ENCODE peak calls at places on chromosomes 16 and 17, in six cellular contexts. One of them, this sample, is unnamed.

GRCh38 chr17:17387461-17388362 is 84.5 kb downstream of the NT5M start:
- DNase-seq in stimulated activated CD8-positive, alpha-beta memory T cell treated with anti-CD3 and anti-CD28 coated beads, Interleukin-4, amount 100 ng/mL, for 24 hours: no peak
- DNase-seq in ACHN: no peak
- DNase-seq in CMK: no peak
- DNase-seq in GM19239: no peak
- DNase-seq in neural crest cell: no peak
- DNase-seq in this sample: peak; percentile 28

GRCh38 chr17:8391711-8392110 is 5.9 kb downstream of the RNF222 start:
- DNase-seq in stimulated activated CD8-positive, alpha-beta memory T cell treated with anti-CD3 and anti-CD28 coated beads, Interleukin-4, amount 100 ng/mL, for 24 hours: no peak
- DNase-seq in GM19239: no peak
- DNase-seq in ACHN: no peak
- DNase-seq in CMK: no peak
- DNase-seq in neural crest cell: no peak
- DNase-seq in this sample: no peak

GRCh38 chr17:49926886-49927285 is 42.1 kb upstream of the DLX4 start:
- DNase-seq in neural crest cell: no peak
- DNase-seq in GM19239: no peak
- DNase-seq in ACHN: no peak
- DNase-seq in stimulated activated CD8-positive, alpha-beta memory T cell treated with anti-CD3 and anti-CD28 coated beads, Interleukin-4, amount 100 ng/mL, for 24 hours: no peak
- DNase-seq in CMK: no peak
- DNase-seq in this sample: no peak

GRCh38 chr17:50043290-50044148 is 12.4 kb upstream of the ITGA3 start:
- DNase-seq in GM19239: no peak
- DNase-seq in CMK: no peak
- DNase-seq in neural crest cell: no peak
- DNase-seq in ACHN: no peak
- DNase-seq in stimulated activated CD8-positive, alpha-beta memory T cell treated with anti-CD3 and anti-CD28 coated beads, Interleukin-4, amount 100 ng/mL, for 24 hours: no peak
- DNase-seq in this sample: no peak

GRCh38 chr17:64537488-64537887 is 30.7 kb downstream of the CEP95 start:
- DNase-seq in GM19239: no peak
- DNase-seq in stimulated activated CD8-positive, alpha-beta memory T cell treated with anti-CD3 and anti-CD28 coated beads, Interleukin-4, amount 100 ng/mL, for 24 hours: no peak
- DNase-seq in CMK: peak; percentile 47
- DNase-seq in neural crest cell: no peak
- DNase-seq in ACHN: no peak
- DNase-seq in this sample: no peak

GRCh38 chr17:19409509-19409908 is 1.5 kb upstream of the RNF112 start:
- DNase-seq in stimulated activated CD8-positive, alpha-beta memory T cell treated with anti-CD3 and anti-CD28 coated beads, Interleukin-4, amount 100 ng/mL, for 24 hours: no peak
- DNase-seq in GM19239: no peak
- DNase-seq in CMK: no peak
- DNase-seq in ACHN: no peak
- DNase-seq in neural crest cell: no peak
- DNase-seq in this sample: no peak

GRCh38 chr17:27379863-27380533 is 76.2 kb upstream of the KSR1 start:
- DNase-seq in neural crest cell: peak; percentile 35
- DNase-seq in stimulated activated CD8-positive, alpha-beta memory T cell treated with anti-CD3 and anti-CD28 coated beads, Interleukin-4, amount 100 ng/mL, for 24 hours: no peak
- DNase-seq in CMK: no peak
- DNase-seq in GM19239: no peak
- DNase-seq in ACHN: peak; percentile 45
- DNase-seq in this sample: no peak

GRCh38 chr17:205176-205538 is 23.7 kb upstream of the DOC2B start:
- DNase-seq in GM19239: no peak
- DNase-seq in ACHN: no peak
- DNase-seq in neural crest cell: no peak
- DNase-seq in CMK: no peak
- DNase-seq in stimulated activated CD8-positive, alpha-beta memory T cell treated with anti-CD3 and anti-CD28 coated beads, Interleukin-4, amount 100 ng/mL, for 24 hours: no peak
- DNase-seq in this sample: no peak

GRCh38 chr16:6957676-6958075 is 375.0 kb upstream of the RBFOX1 start:
- DNase-seq in ACHN: no peak
- DNase-seq in CMK: no peak
- DNase-seq in stimulated activated CD8-positive, alpha-beta memory T cell treated with anti-CD3 and anti-CD28 coated beads, Interleukin-4, amount 100 ng/mL, for 24 hours: no peak
- DNase-seq in GM19239: no peak
- DNase-seq in neural crest cell: no peak
- DNase-seq in this sample: no peak

GRCh38 chr17:76868669-76869208 is 535 bp downstream of the MGAT5B start:
- DNase-seq in stimulated activated CD8-positive, alpha-beta memory T cell treated with anti-CD3 and anti-CD28 coated beads, Interleukin-4, amount 100 ng/mL, for 24 hours: no peak
- DNase-seq in CMK: no peak
- DNase-seq in neural crest cell: no peak
- DNase-seq in ACHN: peak; percentile 41
- DNase-seq in GM19239: no peak
- DNase-seq in this sample: no peak

GRCh38 chr17:16352838-16353701 is at the start of gene CENPV:
- DNase-seq in neural crest cell: peak; percentile 59
- DNase-seq in ACHN: peak; percentile 51
- DNase-seq in CMK: peak; percentile 27
- DNase-seq in stimulated activated CD8-positive, alpha-beta memory T cell treated with anti-CD3 and anti-CD28 coated beads, Interleukin-4, amount 100 ng/mL, for 24 hours: peak; percentile 47
- DNase-seq in GM19239: peak; percentile 79
- DNase-seq in this sample: peak; percentile 73

GRCh38 chr17:38658741-38659345 is 15.9 kb downstream of the EPOP start:
- DNase-seq in ACHN: no peak
- DNase-seq in neural crest cell: no peak
- DNase-seq in CMK: no peak
- DNase-seq in GM19239: no peak
- DNase-seq in stimulated activated CD8-positive, alpha-beta memory T cell treated with anti-CD3 and anti-CD28 coated beads, Interleukin-4, amount 100 ng/mL, for 24 hours: no peak
- DNase-seq in this sample: no peak

GRCh38 chr17:68993112-68993511 is 37.9 kb upstream of the ABCA8 start:
- DNase-seq in neural crest cell: no peak
- DNase-seq in GM19239: no peak
- DNase-seq in ACHN: no peak
- DNase-seq in CMK: no peak
- DNase-seq in stimulated activated CD8-positive, alpha-beta memory T cell treated with anti-CD3 and anti-CD28 coated beads, Interleukin-4, amount 100 ng/mL, for 24 hours: no peak
- DNase-seq in this sample: no peak

GRCh38 chr17:67568961-67569360 is 148.8 kb upstream of the NOL11 start:
- DNase-seq in CMK: no peak
- DNase-seq in ACHN: no peak
- DNase-seq in GM19239: no peak
- DNase-seq in neural crest cell: no peak
- DNase-seq in stimulated activated CD8-positive, alpha-beta memory T cell treated with anti-CD3 and anti-CD28 coated beads, Interleukin-4, amount 100 ng/mL, for 24 hours: no peak
- DNase-seq in this sample: no peak

GRCh38 chr17:61452301-61453290 is at the start of gene TBX4:
- DNase-seq in ACHN: peak; percentile 7
- DNase-seq in stimulated activated CD8-positive, alpha-beta memory T cell treated with anti-CD3 and anti-CD28 coated beads, Interleukin-4, amount 100 ng/mL, for 24 hours: no peak
- DNase-seq in CMK: no peak
- DNase-seq in GM19239: no peak
- DNase-seq in neural crest cell: no peak
- DNase-seq in this sample: peak; percentile 58

GRCh38 chr16:10314317-10314716 is 71.5 kb upstream of the ATF7IP2 start:
- DNase-seq in ACHN: no peak
- DNase-seq in GM19239: no peak
- DNase-seq in neural crest cell: no peak
- DNase-seq in stimulated activated CD8-positive, alpha-beta memory T cell treated with anti-CD3 and anti-CD28 coated beads, Interleukin-4, amount 100 ng/mL, for 24 hours: no peak
- DNase-seq in CMK: no peak
- DNase-seq in this sample: no peak

GRCh38 chr16:2790631-2791030 is 3.3 kb upstream of the PRSS33 start:
- DNase-seq in neural crest cell: no peak
- DNase-seq in ACHN: no peak
- DNase-seq in stimulated activated CD8-positive, alpha-beta memory T cell treated with anti-CD3 and anti-CD28 coated beads, Interleukin-4, amount 100 ng/mL, for 24 hours: no peak
- DNase-seq in CMK: no peak
- DNase-seq in GM19239: no peak
- DNase-seq in this sample: no peak

GRCh38 chr16:82011199-82011641 is at the start of gene SDR42E1:
- DNase-seq in GM19239: peak; percentile 54
- DNase-seq in neural crest cell: no peak
- DNase-seq in stimulated activated CD8-positive, alpha-beta memory T cell treated with anti-CD3 and anti-CD28 coated beads, Interleukin-4, amount 100 ng/mL, for 24 hours: peak; percentile 38
- DNase-seq in ACHN: no peak
- DNase-seq in CMK: no peak
- DNase-seq in this sample: no peak

GRCh38 chr17:81090361-81091133 is 55.6 kb downstream of the BAIAP2 start:
- DNase-seq in CMK: peak; percentile 84
- DNase-seq in GM19239: no peak
- DNase-seq in stimulated activated CD8-positive, alpha-beta memory T cell treated with anti-CD3 and anti-CD28 coated beads, Interleukin-4, amount 100 ng/mL, for 24 hours: no peak
- DNase-seq in ACHN: peak; percentile 21
- DNase-seq in neural crest cell: no peak
- DNase-seq in this sample: peak; percentile 46

GRCh38 chr17:19714542-19715411 is 1.6 kb downstream of the SLC47A2 start:
- DNase-seq in neural crest cell: no peak
- DNase-seq in CMK: no peak
- DNase-seq in stimulated activated CD8-positive, alpha-beta memory T cell treated with anti-CD3 and anti-CD28 coated beads, Interleukin-4, amount 100 ng/mL, for 24 hours: no peak
- DNase-seq in ACHN: no peak
- DNase-seq in GM19239: no peak
- DNase-seq in this sample: no peak

GRCh38 chr17:75260679-75261335 is 599 bp downstream of the GGA3 start:
- DNase-seq in neural crest cell: no peak
- DNase-seq in GM19239: no peak
- DNase-seq in ACHN: no peak
- DNase-seq in CMK: no peak
- DNase-seq in stimulated activated CD8-positive, alpha-beta memory T cell treated with anti-CD3 and anti-CD28 coated beads, Interleukin-4, amount 100 ng/mL, for 24 hours: no peak
- DNase-seq in this sample: no peak

GRCh38 chr17:80743181-80743771 is 198.6 kb downstream of the RPTOR start:
- DNase-seq in CMK: no peak
- DNase-seq in neural crest cell: no peak
- DNase-seq in ACHN: no peak
- DNase-seq in GM19239: no peak
- DNase-seq in stimulated activated CD8-positive, alpha-beta memory T cell treated with anti-CD3 and anti-CD28 coated beads, Interleukin-4, amount 100 ng/mL, for 24 hours: no peak
- DNase-seq in this sample: no peak

GRCh38 chr16:4846503-4846900 is 586 bp downstream of the GLYR1 start:
- DNase-seq in ACHN: peak; percentile 69
- DNase-seq in GM19239: no peak
- DNase-seq in stimulated activated CD8-positive, alpha-beta memory T cell treated with anti-CD3 and anti-CD28 coated beads, Interleukin-4, amount 100 ng/mL, for 24 hours: peak; percentile 1
- DNase-seq in neural crest cell: peak; percentile 16
- DNase-seq in CMK: no peak
- DNase-seq in this sample: peak; percentile 72

GRCh38 chr17:68441064-68441770 is 16.1 kb downstream of the WIPI1 start:
- DNase-seq in GM19239: no peak
- DNase-seq in ACHN: no peak
- DNase-seq in stimulated activated CD8-positive, alpha-beta memory T cell treated with anti-CD3 and anti-CD28 coated beads, Interleukin-4, amount 100 ng/mL, for 24 hours: no peak
- DNase-seq in neural crest cell: no peak
- DNase-seq in CMK: no peak
- DNase-seq in this sample: no peak

GRCh38 chr17:78154903-78155811 is 9.0 kb downstream of the C17orf99 start:
- DNase-seq in stimulated activated CD8-positive, alpha-beta memory T cell treated with anti-CD3 and anti-CD28 coated beads, Interleukin-4, amount 100 ng/mL, for 24 hours: no peak
- DNase-seq in CMK: no peak
- DNase-seq in ACHN: no peak
- DNase-seq in GM19239: no peak
- DNase-seq in neural crest cell: no peak
- DNase-seq in this sample: no peak

GRCh38 chr16:65832269-65832668 is 534.2 kb upstream of the CDH5 start:
- DNase-seq in stimulated activated CD8-positive, alpha-beta memory T cell treated with anti-CD3 and anti-CD28 coated beads, Interleukin-4, amount 100 ng/mL, for 24 hours: no peak
- DNase-seq in ACHN: no peak
- DNase-seq in CMK: no peak
- DNase-seq in GM19239: no peak
- DNase-seq in neural crest cell: no peak
- DNase-seq in this sample: peak; percentile 21

GRCh38 chr16:72978212-72978611 is 69.7 kb downstream of the ZFHX3 start:
- DNase-seq in ACHN: no peak
- DNase-seq in neural crest cell: no peak
- DNase-seq in CMK: no peak
- DNase-seq in stimulated activated CD8-positive, alpha-beta memory T cell treated with anti-CD3 and anti-CD28 coated beads, Interleukin-4, amount 100 ng/mL, for 24 hours: no peak
- DNase-seq in GM19239: no peak
- DNase-seq in this sample: no peak